ENCODE peak calls at places on chromosomes 7 and 10, in ten cellular contexts. U, L, A, Y, H, C, I, G, R and F are unnamed samples.

GRCh38 chr7:732094-732541 is 5.0 kb upstream of the PRKAR1B start:
- DNase-seq in G (peak), U (peak), R (no peak), C (no peak), H (no peak), L (no peak), A (no peak), Y (no peak), I (no peak), F (no peak)

GRCh38 chr7:130363156-130363847 is 17.0 kb upstream of the CPA1 start:
- DNase-seq in L (peak), Y (peak), H (no peak), C (no peak), G (peak), R (no peak), U (no peak), I (peak), A (peak), F (no peak)

GRCh38 chr7:18508441-18509427 is 13.2 kb downstream of the HDAC9 start:
- DNase-seq in C (no peak), H (no peak), A (peak), U (no peak), Y (peak), G (peak), L (peak), I (peak), R (no peak), F (no peak)

GRCh38 chr7:46291064-46291463 is 370.0 kb upstream of the IGFBP3 start:
- DNase-seq in R (no peak), A (peak), U (no peak), C (no peak), L (peak), G (peak), H (no peak), Y (peak), I (peak), F (no peak)

GRCh38 chr10:60964257-60965235 is 20.6 kb upstream of the RHOBTB1 start:
- DNase-seq in Y (no peak), H (peak), A (peak), R (peak), C (no peak), U (peak), G (peak), I (peak), L (peak), F (peak)

GRCh38 chr10:6678211-6678803 is 98.2 kb upstream of the PRKCQ start:
- DNase-seq in U (peak), G (peak), Y (no peak), I (peak), L (peak), R (peak), H (peak), C (no peak), A (no peak), F (peak)

GRCh38 chr7:17706734-17707133 is 233.6 kb downstream of the SNX13 start:
- DNase-seq in Y (no peak), C (no peak), U (no peak), L (peak), I (peak), H (peak), A (peak), R (peak), G (peak), F (peak)

GRCh38 chr7:55156919-55157318 is 138.1 kb downstream of the EGFR start:
- DNase-seq in H (no peak), L (no peak), A (no peak), C (no peak), U (no peak), I (no peak), R (no peak), G (no peak), Y (no peak), F (no peak)